ENCODE peak calls at places on chromosome 3, in eight cellular contexts. Z is A549, M is transverse colon, F is ovary, S is tibial nerve, W is stomach, K is SK-N-SH, G is H1. X is an unnamed sample.

GRCh38 chr3:15317164-15317477 is 15.3 kb downstream of the SH3BP5 start:
- DNase-seq in Z (no peak), M (no peak), F (no peak), S (no peak), W (no peak), K (no peak), G (no peak), X (peak; percentile 53)

GRCh38 chr3:151203053-151203420 is at the start of gene GPR171:
- DNase-seq in Z (no peak), M (peak; percentile 29), F (no peak), S (no peak), W (no peak), K (no peak), G (no peak), X (no peak)

GRCh38 chr3:184884359-184885017 is 72.5 kb downstream of the VPS8 start:
- DNase-seq in Z (no peak), M (no peak), F (no peak), S (no peak), W (no peak), K (no peak), G (no peak), X (no peak)

GRCh38 chr3:158792709-158793108 is 9.1 kb upstream of the MFSD1 start:
- DNase-seq in Z (peak; percentile 40), M (no peak), F (no peak), S (no peak), W (no peak), K (no peak), G (no peak), X (no peak)

GRCh38 chr3:173371848-173372487 is 25.6 kb upstream of the NLGN1 start:
- DNase-seq in Z (no peak), M (no peak), F (no peak), S (no peak), W (no peak), K (peak; percentile 21), G (no peak), X (no peak)

GRCh38 chr3:49967307-49967706 is 27.4 kb downstream of the RBM6 start:
- DNase-seq in Z (no peak), M (no peak), F (peak; percentile 18), S (no peak), W (no peak), K (no peak), G (no peak), X (no peak)

GRCh38 chr3:46097691-46098241 is 70.5 kb upstream of the XCR1 start:
- DNase-seq in Z (no peak), M (no peak), F (no peak), S (no peak), W (no peak), K (no peak), G (no peak), X (no peak)

GRCh38 chr3:94092080-94092479 is 29.2 kb downstream of the NSUN3 start:
- DNase-seq in Z (no peak), M (no peak), F (no peak), S (no peak), W (no peak), K (no peak), G (no peak), X (no peak)

GRCh38 chr3:86793786-86794185 is 197.2 kb downstream of the VGLL3 start:
- DNase-seq in Z (no peak), M (no peak), F (no peak), S (no peak), W (no peak), K (no peak), G (peak; percentile 5), X (no peak)

GRCh38 chr3:40801276-40801675 is 276.5 kb downstream of the ZNF621 start:
- DNase-seq in Z (no peak), M (no peak), F (no peak), S (no peak), W (no peak), K (no peak), G (no peak), X (no peak)

GRCh38 chr3:105752791-105753415 is 115.9 kb downstream of the CBLB start:
- DNase-seq in Z (no peak), M (peak; percentile 27), F (no peak), S (no peak), W (no peak), K (peak; percentile 52), G (no peak), X (no peak)

GRCh38 chr3:149902498-149903139 is 68.1 kb downstream of the PFN2 start:
- DNase-seq in Z (no peak), M (no peak), F (no peak), S (no peak), W (no peak), K (peak; percentile 26), G (no peak), X (no peak)

GRCh38 chr3:55246016-55246415 is 241.1 kb downstream of the WNT5A start:
- DNase-seq in Z (no peak), M (no peak), F (no peak), S (no peak), W (no peak), K (no peak), G (no peak), X (no peak)

GRCh38 chr3:28916713-28917499 is 364.0 kb upstream of the RBMS3 start:
- DNase-seq in Z (no peak), M (peak; percentile 33), F (peak; percentile 65), S (peak; percentile 40), W (peak; percentile 26), K (peak; percentile 60), G (peak; percentile 0), X (no peak)
- TF ChIP-seq CTCF in Z (no peak), M (no peak), F (peak; percentile 47), S (peak; percentile 63), W (peak; percentile 36), K (peak; percentile 71), G (peak; percentile 41), X (peak; percentile 29)

GRCh38 chr3:77795013-77795412 is 755.1 kb downstream of the ROBO2 start:
- DNase-seq in Z (no peak), M (peak; percentile 24), F (no peak), S (no peak), W (peak; percentile 28), K (no peak), G (peak; percentile 57), X (no peak)
- H3K27ac ChIP-seq in Z (no peak overlapping the region), M (no peak overlapping the region), F (no peak overlapping the region), S (no peak overlapping the region), W (no peak overlapping the region), K (no peak overlapping the region), G (no peak overlapping the region), X (no peak overlapping the region)

GRCh38 chr3:38601971-38602550 is 47.4 kb downstream of the SCN5A start:
- DNase-seq in Z (no peak), M (no peak), F (no peak), S (no peak), W (no peak), K (peak; percentile 75), G (no peak), X (no peak)

GRCh38 chr3:38604246-38604645 is 45.2 kb downstream of the SCN5A start:
- DNase-seq in Z (no peak), M (no peak), F (no peak), S (no peak), W (no peak), K (no peak), G (no peak), X (peak; percentile 28)

GRCh38 chr3:38600551-38600950 is 48.9 kb downstream of the SCN5A start:
- DNase-seq in Z (no peak), M (no peak), F (no peak), S (no peak), W (no peak), K (no peak), G (no peak), X (no peak)

GRCh38 chr3:38603731-38604131 is 45.8 kb downstream of the SCN5A start:
- DNase-seq in Z (no peak), M (no peak), F (no peak), S (no peak), W (no peak), K (no peak), G (no peak), X (no peak)

GRCh38 chr3:38602576-38603250 is 46.8 kb downstream of the SCN5A start:
- DNase-seq in Z (no peak), M (no peak), F (no peak), S (no peak), W (no peak), K (no peak), G (no peak), X (no peak)
- TF ChIP-seq EP300 in Z (no peak), M (no peak), F (no peak), S (no peak), W (no peak), K (no peak), G (no peak), X (no peak)

GRCh38 chr3:155934215-155934614 is 63.8 kb downstream of the GMPS start:
- DNase-seq in Z (no peak), M (no peak), F (no peak), S (no peak), W (no peak), K (no peak), G (no peak), X (no peak)
- TF ChIP-seq CTCF in Z (no peak), M (no peak), F (no peak), S (peak; percentile 8), W (no peak), K (no peak), G (no peak), X (no peak)

GRCh38 chr3:58214484-58215316 is 3.9 kb upstream of the DNASE1L3 start:
- DNase-seq in Z (no peak), M (peak; percentile 24), F (no peak), S (no peak), W (no peak), K (no peak), G (no peak), X (no peak)

GRCh38 chr3:58217209-58217811 is 6.5 kb upstream of the DNASE1L3 start:
- DNase-seq in Z (peak; percentile 76), M (peak; percentile 73), F (peak; percentile 36), S (peak; percentile 28), W (peak; percentile 77), K (peak; percentile 72), G (no peak), X (peak; percentile 84)

GRCh38 chr3:58218904-58219303 is 8.1 kb upstream of the DNASE1L3 start:
- DNase-seq in Z (no peak), M (no peak), F (no peak), S (no peak), W (no peak), K (no peak), G (no peak), X (no peak)

GRCh38 chr3:58215317-58216025 is 4.7 kb upstream of the DNASE1L3 start:
- DNase-seq in Z (no peak), M (no peak), F (no peak), S (no peak), W (no peak), K (no peak), G (no peak), X (no peak)

DNA sequence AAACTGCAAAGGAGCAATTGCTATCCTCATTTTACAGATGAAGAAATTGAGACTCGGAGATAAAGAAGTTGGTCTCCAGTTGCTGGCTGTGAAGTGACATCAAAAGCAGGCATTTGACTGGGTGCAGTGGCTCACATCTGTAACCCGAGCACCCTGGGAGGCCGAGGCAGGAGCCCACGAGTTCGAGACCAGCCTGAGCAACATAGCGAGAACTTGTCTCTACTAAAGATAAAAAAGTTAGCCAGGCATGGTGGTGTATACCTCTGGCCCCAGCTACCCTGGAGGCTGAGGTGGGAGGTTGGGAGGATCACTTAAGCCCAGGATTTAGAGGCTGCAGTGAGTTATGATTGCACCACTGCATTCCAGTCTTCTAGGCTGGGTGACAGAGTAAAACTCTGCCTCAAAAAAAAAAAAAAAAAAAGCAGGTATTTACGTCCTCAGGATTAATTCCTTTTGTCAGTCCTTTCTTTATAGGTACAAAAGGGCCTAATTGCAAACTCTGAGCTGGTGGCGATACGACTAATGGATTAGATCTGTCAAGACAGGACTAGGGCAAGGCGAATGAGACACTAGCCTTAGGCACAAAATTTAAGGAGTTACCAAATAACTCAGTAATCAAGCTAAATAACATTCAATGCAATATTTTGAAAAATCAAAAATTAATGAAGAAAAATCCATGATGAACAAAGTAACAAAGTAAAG is 5.9 kb upstream of the DNASE1L3 start:
- DNase-seq in Z (no peak), M (no peak), F (no peak), S (no peak), W (no peak), K (no peak), G (no peak), X (peak; percentile 13)
- H3K27ac ChIP-seq in Z (peak overlapping the region; percentile 70), M (no peak overlapping the region), F (no peak overlapping the region), S (no peak overlapping the region), W (no peak overlapping the region), K (no peak overlapping the region), G (no peak overlapping the region), X (peak overlapping the region; percentile 19)

X was measured in suprapubic skin.